ENCODE peak calls at places on chromosome 16, in eight cellular contexts. A, O, W, B, J, H, G and C are unnamed samples.

GRCh38 chr16:85918436-85918835 is 19.5 kb downstream of the IRF8 start:
- ATAC-seq in A (no peak), J (no peak), O (no peak), H (no peak), G (no peak), B (no peak), W (no peak), C (no peak)

GRCh38 chr16:56833243-56833970 is 31.6 kb upstream of the SLC12A3 start:
- ATAC-seq in W (no peak), G (no peak), H (no peak), B (no peak), O (no peak), A (no peak), J (no peak), C (no peak)

GRCh38 chr16:82924075-82924854 is 297.5 kb downstream of the CDH13 start:
- ATAC-seq in O (no peak), B (no peak), H (no peak), A (no peak), J (no peak), G (no peak), W (no peak), C (no peak)

GRCh38 chr16:56610017-56610608 is 1.7 kb downstream of the MT2A start:
- ATAC-seq in O (peak; percentile 5), W (peak; percentile 66), B (peak; percentile 10), A (peak; percentile 29), J (peak; percentile 5), G (peak; percentile 22), H (peak; percentile 1), C (no peak)

GRCh38 chr16:4443271-4443670 is 17.6 kb downstream of the DNAJA3 start:
- ATAC-seq in H (no peak), A (no peak), O (no peak), W (no peak), B (no peak), J (no peak), G (no peak), C (no peak)

GRCh38 chr16:47884131-47884725 is 271.6 kb downstream of the ABCC12 start:
- ATAC-seq in A (no peak), H (no peak), B (no peak), O (no peak), J (no peak), W (no peak), G (no peak), C (no peak)

GRCh38 chr16:12758031-12758669 is 45.5 kb downstream of the CPPED1 start:
- ATAC-seq in J (no peak), H (no peak), O (peak; percentile 27), G (no peak), W (no peak), A (no peak), B (no peak), C (no peak)

GRCh38 chr16:69865701-69866100 is 85.4 kb upstream of the CLEC18A start:
- ATAC-seq in G (no peak), A (peak; percentile 69), O (peak; percentile 73), J (no peak), B (no peak), W (no peak), H (peak; percentile 88), C (no peak)

GRCh38 chr16:50251375-50252081 is 14.8 kb upstream of the ADCY7 start:
- ATAC-seq in A (peak; percentile 86), G (no peak), W (no peak), O (no peak), B (no peak), J (no peak), H (peak; percentile 93), C (no peak)

GRCh38 chr16:66689282-66689681 is 7.3 kb downstream of the CMTM4 start:
- ATAC-seq in A (no peak), O (no peak), H (no peak), W (no peak), J (no peak), B (no peak), G (no peak), C (no peak)

GRCh38 chr16:75658175-75658574 is 10.6 kb downstream of the TERF2IP start:
- ATAC-seq in A (no peak), J (no peak), H (no peak), G (no peak), B (no peak), O (no peak), W (no peak), C (no peak)